ENCODE peak calls at places on chromosomes 16 and 17, in four cellular contexts. U is tibial nerve, I is prostate gland, V is foreskin fibroblast. H is an unnamed sample.

GRCh38 chr16:64152010-64152767 is 969.7 kb downstream of the CDH11 start:
- DNase-seq in U (no peak), V (peak; percentile 74), I (no peak), H (no peak)

GRCh38 chr16:17159616-17160015 is 311.1 kb downstream of the XYLT1 start:
- DNase-seq in I (no peak), V (no peak), U (no peak), H (no peak)

GRCh38 chr17:17808706-17809432 is 27.9 kb downstream of the SREBF1 start:
- DNase-seq in I (no peak), V (peak; percentile 55), U (no peak), H (no peak)

GRCh38 chr17:63120406-63120805 is 154.4 kb downstream of the TANC2 start:
- DNase-seq in U (no peak), V (peak; percentile 25), I (no peak), H (no peak)

GRCh38 chr16:53912155-53912554 is 208.2 kb downstream of the FTO start:
- DNase-seq in I (no peak), U (no peak), V (no peak), H (no peak)

GRCh38 chr17:39927928-39928867 is 666 bp downstream of the LRRC3C start:
- DNase-seq in U (no peak), I (peak; percentile 34), V (peak; percentile 16), H (no peak)

GRCh38 chr17:7755095-7755890 is 37.7 kb downstream of the DNAH2 start:
- DNase-seq in I (no peak), U (no peak), V (no peak), H (no peak)

GRCh38 chr16:63617990-63618763 is 1503.7 kb downstream of the CDH11 start:
- DNase-seq in U (no peak), I (peak; percentile 47), V (no peak), H (no peak)

GRCh38 chr16:10625595-10626357 is 45.4 kb upstream of the EMP2 start:
- DNase-seq in V (no peak), I (no peak), U (no peak), H (no peak)

GRCh38 chr16:57260294-57260929 is 15.4 kb downstream of the ARL2BP start:
- DNase-seq in I (no peak), V (peak; percentile 77), U (no peak), H (peak; percentile 50)

GRCh38 chr16:1106659-1107058 is 10.6 kb upstream of the C1QTNF8 start:
- DNase-seq in I (no peak), V (no peak), U (no peak), H (no peak)

GRCh38 chr16:57859331-57859730 is 57.0 kb upstream of the KIFC3 start:
- DNase-seq in U (no peak), I (no peak), V (peak; percentile 15), H (no peak)

GRCh38 chr16:55469821-55470532 is 9.0 kb upstream of the MMP2 start:
- DNase-seq in I (no peak), V (no peak), U (no peak), H (no peak)

GRCh38 chr17:3870871-3871306 is 22.0 kb downstream of the CAMKK1 start:
- DNase-seq in I (no peak), U (no peak), V (peak; percentile 16), H (no peak)

GRCh38 chr17:45086865-45087495 is 25.9 kb downstream of the NMT1 start:
- DNase-seq in U (no peak), I (no peak), V (no peak), H (no peak)

GRCh38 chr17:7557825-7558543 is 566 bp upstream of the TNFSF13 start:
- DNase-seq in U (peak; percentile 73), I (peak; percentile 94), V (peak; percentile 66), H (no peak)

GRCh38 chr17:82985973-82986372 is 93.4 kb upstream of the METRNL start:
- DNase-seq in I (no peak), U (no peak), V (peak; percentile 56), H (no peak)

GRCh38 chr16:55773859-55774549 is 58.9 kb downstream of the CES1 start:
- DNase-seq in V (peak; percentile 47), U (no peak), I (no peak), H (no peak)

DNA sequence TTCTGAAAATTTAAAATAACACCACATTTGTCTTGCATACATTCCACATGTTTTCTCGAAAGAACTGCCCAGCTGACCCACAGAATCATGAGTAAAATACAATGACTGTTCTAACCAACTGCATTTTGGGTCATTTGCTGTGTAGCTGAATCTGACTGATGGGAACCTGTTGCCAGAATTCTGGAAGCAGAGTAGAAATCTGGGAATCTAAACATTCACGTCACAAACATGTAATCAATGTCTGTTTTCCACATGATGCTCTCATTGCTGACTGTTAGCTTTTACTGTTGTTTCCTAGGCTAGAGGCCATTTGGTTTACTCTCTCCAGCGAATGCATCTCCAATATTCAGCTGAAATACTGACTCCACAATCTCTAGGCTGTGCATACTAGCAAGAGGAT is 710.1 kb downstream of the KCNJ2 start:
- DNase-seq in I (no peak), V (peak; percentile 10), U (no peak), H (no peak)
- TF ChIP-seq CTCF in I (no peak), V (no peak), U (no peak), H (no peak)

GRCh38 chr17:79543566-79543965 is 67.3 kb downstream of the RBFOX3 start:
- DNase-seq in I (no peak), U (no peak), V (no peak), H (no peak)
- H3K4me3 ChIP-seq in I (no peak overlapping the region), U (no peak overlapping the region), V (no peak overlapping the region), H (no peak overlapping the region)

GRCh38 chr17:20008242-20009051 is 712 bp upstream of the SPECC1 start:
- DNase-seq in V (peak; percentile 46), I (no peak), U (no peak), H (no peak)

GRCh38 chr17:20009302-20010098 is at the start of gene SPECC1:
- DNase-seq in I (peak; percentile 63), U (peak; percentile 84), V (no peak), H (no peak)

GRCh38 chr17:20010886-20011402 is 1.8 kb downstream of the SPECC1 start:
- DNase-seq in I (no peak), V (no peak), U (no peak), H (no peak)

GRCh38 chr17:20010099-20010863 is 1.1 kb downstream of the SPECC1 start:
- DNase-seq in I (peak; percentile 23), U (peak; percentile 43), V (peak; percentile 86), H (peak; percentile 16)

GRCh38 chr17:20009052-20009301 is 182 bp upstream of the SPECC1 start:
- DNase-seq in U (no peak), I (no peak), V (peak; percentile 82), H (no peak)
- TF ChIP-seq CTCF in U (no peak), I (no peak), V (peak; percentile 81), H (no peak)

DNA sequence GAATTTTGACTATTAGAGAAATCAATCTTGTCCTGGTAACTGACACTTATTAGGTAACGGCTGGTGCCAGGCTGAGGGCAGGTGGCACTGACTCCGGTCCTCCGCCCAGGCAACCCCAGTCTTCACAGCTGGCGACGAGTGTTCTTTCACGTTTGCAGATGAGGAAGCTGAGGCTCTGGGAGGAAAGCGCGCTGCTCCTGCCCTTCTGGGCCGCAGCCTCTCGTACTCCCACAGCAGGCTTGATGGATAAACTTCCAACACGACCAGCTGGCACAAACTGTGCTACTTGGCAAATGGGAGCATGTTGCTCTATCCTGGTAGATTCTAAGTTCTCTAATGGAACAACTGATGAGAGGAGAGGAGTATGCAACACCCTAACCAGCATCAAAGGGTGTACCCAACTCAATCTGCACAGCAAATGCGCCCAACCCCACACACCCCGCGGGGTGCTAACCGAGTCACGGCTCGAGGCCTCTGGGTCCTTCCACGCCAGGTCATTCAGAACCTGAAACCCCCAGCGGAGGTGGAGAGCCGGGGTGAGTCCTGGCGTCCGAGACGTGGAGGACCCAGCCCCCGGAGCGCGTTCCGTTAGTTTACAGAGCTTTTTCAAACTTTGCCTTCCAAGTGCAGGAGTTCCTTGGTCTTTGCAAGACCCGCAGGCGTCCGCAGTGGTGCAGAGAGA is 477 bp upstream of the SLC47A1 start:
- DNase-seq in U (no peak), I (no peak), V (no peak), H (no peak)
- H3K4me3 ChIP-seq in U (peak overlapping the region; percentile 60), I (peak overlapping the region; percentile 50), V (peak overlapping the region; percentile 41), H (no peak overlapping the region)

GRCh38 chr16:86856946-86857586 is 278.7 kb downstream of the FOXL1 start:
- DNase-seq in I (no peak), U (no peak), V (no peak), H (no peak)
- TF ChIP-seq CTCF in I (no peak), U (no peak), V (no peak), H (no peak)

GRCh38 chr16:85124636-85125346 is 12.5 kb upstream of the CIBAR2 start:
- DNase-seq in U (no peak), I (no peak), V (no peak), H (no peak)
- H3K4me3 ChIP-seq in U (no peak overlapping the region), I (no peak overlapping the region), V (no peak overlapping the region), H (no peak overlapping the region)

GRCh38 chr16:84144301-84144858 is 597 bp downstream of the HSDL1 start:
- DNase-seq in I (peak; percentile 10), V (peak; percentile 53), U (no peak), H (no peak)
- TF ChIP-seq CTCF in I (no peak), V (peak; percentile 10), U (no peak), H (peak; percentile 5)

DNA sequence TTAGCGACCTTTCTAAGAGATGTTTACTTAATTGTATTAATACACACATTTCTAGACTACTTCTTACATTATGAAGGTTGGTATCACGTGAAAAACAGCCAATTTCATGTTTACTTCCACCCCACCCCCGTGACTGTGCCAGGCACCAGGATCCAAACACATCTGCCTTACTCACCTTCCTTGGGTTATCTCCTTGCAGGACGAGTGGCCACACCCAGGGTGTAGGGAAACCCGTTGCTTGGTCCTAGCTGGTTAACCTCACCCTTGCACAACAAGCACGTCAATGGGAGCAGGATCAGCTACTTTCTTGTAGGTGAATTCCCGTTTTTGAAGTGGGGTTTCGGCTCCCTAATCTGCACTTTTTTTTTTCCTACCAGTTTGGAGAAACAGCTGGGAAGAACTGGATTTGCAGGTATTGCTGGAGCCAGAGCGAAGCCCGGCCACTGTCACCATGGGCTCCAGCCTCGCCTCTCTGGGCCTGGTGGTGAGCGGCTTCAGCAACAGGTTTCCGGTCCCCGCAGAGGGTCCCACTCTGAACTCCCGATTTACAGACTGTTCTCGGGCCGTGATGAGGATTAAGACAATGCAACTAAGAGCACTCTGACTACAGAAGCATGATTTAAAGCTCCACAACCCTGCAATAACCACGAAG is 2.1 kb upstream of the UBB start:
- DNase-seq in V (no peak), U (no peak), I (peak; percentile 30), H (no peak)
- H3K4me3 ChIP-seq in V (no peak overlapping the region), U (no peak overlapping the region), I (no peak overlapping the region), H (no peak overlapping the region)

H was measured in AG04450.